ENCODE peak calls at places on chromosome 20, in ten cellular contexts. V, Z, L, W, S, M, D, Y, T and J are unnamed samples.

GRCh38 chr20:42844751-42845150 is 345.0 kb downstream of the PTPRT start:
- DNase-seq in Z (no peak), V (no peak), D (no peak), W (no peak), L (no peak), T (no peak), Y (no peak), M (no peak), S (no peak), J (no peak)

GRCh38 chr20:51554538-51555165 is 12.1 kb upstream of the NFATC2 start:
- DNase-seq in Y (no peak), Z (no peak), M (no peak), T (no peak), W (no peak), D (no peak), V (no peak), L (no peak), S (peak), J (no peak)

GRCh38 chr20:43853918-43854317 is 60.7 kb upstream of the TOX2 start:
- DNase-seq in S (no peak), M (no peak), T (no peak), V (no peak), W (no peak), Z (no peak), D (no peak), L (no peak), Y (no peak), J (no peak)

GRCh38 chr20:64037498-64038213 is 1.7 kb downstream of the C20orf204 start:
- DNase-seq in Z (no peak), M (no peak), W (no peak), D (no peak), L (no peak), S (no peak), T (no peak), Y (no peak), V (no peak), J (no peak)

GRCh38 chr20:2237059-2237458 is 58.7 kb upstream of the TGM3 start:
- DNase-seq in S (peak), Y (peak), V (no peak), W (peak), T (no peak), D (no peak), Z (no peak), M (peak), L (no peak), J (no peak)

GRCh38 chr20:20664795-20665194 is 47.6 kb downstream of the RALGAPA2 start:
- DNase-seq in D (no peak), Y (no peak), T (no peak), M (peak), V (no peak), S (no peak), L (peak), Z (peak), W (no peak), J (no peak)

GRCh38 chr20:10672579-10673127 is 1.1 kb downstream of the JAG1 start:
- DNase-seq in L (no peak), Y (peak), Z (peak), W (peak), D (no peak), M (peak), V (peak), S (peak), T (no peak), J (no peak)

GRCh38 chr20:54123587-54124180 is 50.1 kb downstream of the CYP24A1 start:
- DNase-seq in M (peak), Z (peak), Y (no peak), V (no peak), W (no peak), T (no peak), S (peak), D (no peak), L (no peak), J (no peak)

GRCh38 chr20:24158271-24158670 is 169.7 kb upstream of the GGTLC1 start:
- DNase-seq in S (no peak), D (no peak), T (no peak), M (no peak), Y (no peak), V (no peak), Z (no peak), L (no peak), W (no peak), J (peak)

GRCh38 chr20:4684837-4685413 is 36.8 kb upstream of the PRND start:
- DNase-seq in M (no peak), T (no peak), V (no peak), W (no peak), Y (no peak), Z (no peak), L (no peak), D (no peak), S (no peak), J (no peak)

GRCh38 chr20:41141153-41141815 is 3.9 kb downstream of the PLCG1 start:
- DNase-seq in T (no peak), Y (peak), V (no peak), D (no peak), W (peak), Z (no peak), M (no peak), S (peak), L (no peak), J (no peak)

GRCh38 chr20:11235058-11235457 is 561.3 kb upstream of the JAG1 start:
- DNase-seq in V (no peak), D (no peak), S (peak), T (no peak), Z (no peak), W (no peak), M (peak), L (no peak), Y (no peak), J (no peak)

GRCh38 chr20:24106801-24107158 is 118.2 kb upstream of the GGTLC1 start:
- DNase-seq in L (no peak), W (no peak), M (no peak), D (no peak), Y (no peak), Z (no peak), S (no peak), T (no peak), V (no peak), J (no peak)

GRCh38 chr20:50992733-50993457 is 30.0 kb downstream of the KCNG1 start:
- DNase-seq in D (peak), W (no peak), L (peak), Y (no peak), T (peak), S (peak), Z (peak), M (peak), V (peak), J (peak)

GRCh38 chr20:50877232-50877631 is 54.0 kb downstream of the ADNP start:
- DNase-seq in V (no peak), Y (no peak), M (no peak), Z (no peak), L (no peak), T (no peak), S (no peak), W (no peak), D (no peak), J (no peak)

GRCh38 chr20:62818592-62819493 is 2.0 kb downstream of the COL9A3 start:
- DNase-seq in W (peak), T (no peak), D (no peak), Y (peak), V (no peak), Z (no peak), S (peak), L (peak), M (peak), J (peak)

GRCh38 chr20:37907330-37907676 is 4.4 kb downstream of the VSTM2L start:
- DNase-seq in L (no peak), S (no peak), W (no peak), Z (no peak), M (no peak), T (no peak), Y (no peak), D (no peak), V (no peak), J (no peak)

GRCh38 chr20:13865825-13866351 is 81.1 kb downstream of the NDUFAF5 start:
- DNase-seq in Z (no peak), L (peak), M (no peak), Y (no peak), V (no peak), W (no peak), S (peak), D (no peak), T (no peak), J (no peak)

GRCh38 chr20:37711987-37712961 is 18.4 kb downstream of the CTNNBL1 start:
- DNase-seq in Y (peak), V (no peak), T (no peak), S (no peak), L (no peak), M (no peak), D (no peak), W (no peak), Z (no peak), J (no peak)

GRCh38 chr20:46438156-46438750 is 31.8 kb upstream of the ELMO2 start:
- DNase-seq in M (peak), T (no peak), D (no peak), S (peak), W (no peak), Z (peak), L (peak), V (no peak), Y (no peak), J (peak)

GRCh38 chr20:21029356-21029755 is 76.8 kb downstream of the LINC00237 start:
- DNase-seq in V (no peak), Y (no peak), W (no peak), L (no peak), S (no peak), T (no peak), Z (no peak), D (no peak), M (no peak), J (no peak)

GRCh38 chr20:22686097-22686496 is 101.7 kb upstream of the FOXA2 start:
- DNase-seq in Y (peak), V (no peak), D (no peak), L (peak), T (no peak), W (peak), S (peak), Z (no peak), M (peak), J (no peak)

GRCh38 chr20:48180039-48180438 is 394.8 kb upstream of the SULF2 start:
- DNase-seq in W (no peak), Z (no peak), D (no peak), M (peak), S (no peak), L (no peak), T (no peak), Y (no peak), V (no peak), J (no peak)

GRCh38 chr20:40457404-40457803 is 231.6 kb downstream of the MAFB start:
- DNase-seq in S (no peak), T (no peak), Z (no peak), W (no peak), Y (no peak), V (no peak), D (no peak), L (no peak), M (no peak), J (no peak)

GRCh38 chr20:5349448-5349847 is 32.7 kb upstream of the PROKR2 start:
- DNase-seq in Z (no peak), T (no peak), W (no peak), V (no peak), M (no peak), L (no peak), D (no peak), Y (no peak), S (no peak), J (no peak)

GRCh38 chr20:46324960-46325703 is 16.8 kb upstream of the CDH22 start:
- DNase-seq in Z (no peak), W (no peak), D (no peak), Y (no peak), V (no peak), S (peak), T (no peak), M (peak), L (no peak), J (peak)

GRCh38 chr20:62503414-62504178 is 27.8 kb upstream of the GATA5 start:
- DNase-seq in W (no peak), Z (no peak), V (no peak), L (no peak), T (no peak), S (no peak), D (no peak), Y (no peak), M (no peak), J (no peak)

GRCh38 chr20:805713-806112 is 27.8 kb upstream of the FAM110A start:
- DNase-seq in Y (no peak), Z (no peak), M (no peak), V (no peak), S (no peak), T (no peak), W (no peak), L (no peak), D (no peak), J (no peak)

GRCh38 chr20:2859330-2860121 is 13.8 kb upstream of the PTPRA start:
- DNase-seq in V (no peak), T (no peak), W (no peak), S (peak), M (no peak), Z (no peak), D (no peak), L (peak), Y (peak), J (no peak)

GRCh38 chr20:17849901-17850673 is 118.5 kb downstream of the SNX5 start:
- DNase-seq in W (peak), Z (no peak), S (peak), L (no peak), T (no peak), M (peak), V (no peak), Y (peak), D (no peak), J (peak)

GRCh38 chr20:37411408-37412306 is 65.7 kb downstream of the SRC start:
- DNase-seq in S (no peak), Z (no peak), L (peak), V (no peak), M (no peak), Y (no peak), W (no peak), T (no peak), D (no peak), J (no peak)

GRCh38 chr20:3798908-3799248 is 2.8 kb downstream of the CDC25B start:
- DNase-seq in Y (no peak), Z (no peak), V (no peak), T (no peak), D (no peak), W (no peak), M (no peak), L (no peak), S (no peak), J (no peak)

GRCh38 chr20:62318411-62319345 is 15.9 kb downstream of the ADRM1 start:
- DNase-seq in Z (no peak), L (no peak), D (no peak), Y (no peak), V (no peak), M (no peak), S (no peak), T (no peak), W (no peak), J (no peak)

GRCh38 chr20:24955045-24955444 is 6.0 kb downstream of the CST7 start:
- DNase-seq in S (no peak), D (no peak), W (no peak), Y (no peak), T (no peak), L (no peak), M (no peak), Z (no peak), V (no peak), J (no peak)

GRCh38 chr20:36112112-36112511 is 42.4 kb upstream of the EPB41L1 start:
- DNase-seq in D (no peak), Z (peak), S (no peak), W (no peak), Y (no peak), T (no peak), L (no peak), V (no peak), M (no peak), J (no peak)

GRCh38 chr20:52193133-52193532 is 1.6 kb upstream of the ZFP64 start:
- DNase-seq in Z (no peak), S (no peak), M (no peak), Y (no peak), W (no peak), V (no peak), T (no peak), L (peak), D (no peak), J (no peak)

GRCh38 chr20:33896509-33896908 is 85.4 kb downstream of the CHMP4B start:
- DNase-seq in Z (no peak), D (no peak), W (no peak), T (no peak), V (no peak), M (no peak), Y (no peak), L (no peak), S (no peak), J (no peak)

GRCh38 chr20:34564810-34565209 is 6.3 kb downstream of the MAP1LC3A start:
- DNase-seq in S (no peak), Y (no peak), D (no peak), V (no peak), Z (no peak), M (no peak), L (no peak), W (no peak), T (no peak), J (no peak)

GRCh38 chr20:1912056-1912455 is 16.8 kb downstream of the SIRPA start:
- DNase-seq in W (no peak), S (no peak), Z (no peak), D (no peak), T (no peak), M (no peak), Y (peak), L (no peak), V (no peak), J (no peak)